ENCODE peak calls at places on chromosome 9, in four cellular contexts. H is stimulated activated CD4-positive, alpha-beta T cell treated with anti-CD3 and anti-CD28 coated beads, TNF-alpha, amount 100 ng/mL, for 4 hours; O is heart left ventricle; G is stimulated activated CD8-positive, alpha-beta memory T cell treated with anti-CD3 and anti-CD28 coated beads, Interleukin-15, amount 100 ng/mL, for 4 hours. N is an unnamed sample.

GRCh38 chr9:137398561-137399468 is 24.1 kb downstream of the EXD3 start:
- DNase-seq in O (no peak), G (no peak), H (no peak), N (no peak)

GRCh38 chr9:13141629-13142028 is 137.9 kb downstream of the MPDZ start:
- DNase-seq in H (no peak), O (no peak), G (no peak), N (no peak)

GRCh38 chr9:33458444-33458843 is 11.1 kb upstream of the AQP3 start:
- DNase-seq in G (peak; percentile 48), H (no peak), O (no peak), N (no peak)

GRCh38 chr9:94156549-94157407 is 72.5 kb downstream of the PTPDC1 start:
- DNase-seq in H (no peak), G (no peak), O (peak; percentile 86), N (no peak)

GRCh38 chr9:133109931-133110650 is 10.9 kb downstream of the RALGDS start:
- DNase-seq in H (no peak), G (no peak), O (no peak), N (peak; percentile 39)

GRCh38 chr9:76101945-76102344 is 211.5 kb downstream of the PCSK5 start:
- DNase-seq in H (no peak), G (no peak), O (no peak), N (no peak)

GRCh38 chr9:17810728-17811634 is 232.1 kb downstream of the SH3GL2 start:
- DNase-seq in G (no peak), H (no peak), O (peak; percentile 29), N (peak; percentile 68)

GRCh38 chr9:105006514-105006913 is 78.6 kb upstream of the ABCA1 start:
- DNase-seq in H (no peak), G (no peak), O (no peak), N (no peak)

GRCh38 chr9:14051459-14051858 is 262.5 kb downstream of the NFIB start:
- DNase-seq in O (no peak), H (no peak), G (no peak), N (no peak)

GRCh38 chr9:120066315-120066714 is 513.7 kb downstream of the CDK5RAP2 start:
- DNase-seq in G (no peak), O (no peak), H (no peak), N (no peak)

GRCh38 chr9:111644195-111644772 is 13.2 kb downstream of the DNAJC25 start:
- DNase-seq in O (no peak), G (no peak), H (no peak), N (no peak)

GRCh38 chr9:116951588-116952433 is 264.7 kb downstream of the TRIM32 start:
- DNase-seq in G (no peak), O (no peak), H (no peak), N (no peak)

GRCh38 chr9:85192750-85193149 is 523.2 kb downstream of the NTRK2 start:
- DNase-seq in G (no peak), O (no peak), H (no peak), N (no peak)

GRCh38 chr9:69211424-69212036 is 37.5 kb downstream of the TJP2 start:
- DNase-seq in O (no peak), H (no peak), G (no peak), N (no peak)

GRCh38 chr9:120235081-120235480 is 344.9 kb downstream of the CDK5RAP2 start:
- DNase-seq in G (no peak), H (no peak), O (no peak), N (no peak)

GRCh38 chr9:123997665-123998277 is 13.8 kb upstream of the LHX2 start:
- DNase-seq in H (no peak), O (peak; percentile 51), G (no peak), N (no peak)

GRCh38 chr9:106962615-106963363 is 99.8 kb downstream of the ZNF462 start:
- DNase-seq in H (no peak), G (no peak), O (peak; percentile 66), N (no peak)

GRCh38 chr9:114930063-114930812 is at the start of gene TNFSF8:
- DNase-seq in O (peak; percentile 35), G (peak; percentile 49), H (no peak), N (no peak)

GRCh38 chr9:111481885-111482636 is 2.1 kb downstream of the ECPAS start:
- DNase-seq in H (no peak), G (no peak), O (no peak), N (no peak)

GRCh38 chr9:133683494-133684460 is 47.6 kb downstream of the DBH start:
- DNase-seq in O (peak; percentile 68), G (no peak), H (peak; percentile 30), N (no peak)

N was measured in ascending aorta.